ENCODE peak calls at places on chromosomes 6 and 20, in five cellular contexts. N is COR-L47; I is hippocampal formation; Z is activated CD8-positive, alpha-beta memory T cell treated with anti-CD3 and anti-CD28 coated beads for 4 hours; W is T-helper 17 cell. V is an unnamed sample.

GRCh38 chr6:141418076-141418475 is 714.6 kb upstream of the GJE1 start:
- DNase-seq in N (no peak), Z (no peak), W (no peak), I (no peak), V (no peak)

GRCh38 chr20:64205611-64206026 is 41.4 kb downstream of the MYT1 start:
- DNase-seq in N (no peak), W (no peak), Z (no peak), I (peak; percentile 28), V (no peak)

GRCh38 chr6:5197084-5197483 is 63.7 kb downstream of the LYRM4 start:
- DNase-seq in Z (no peak), W (no peak), N (no peak), I (no peak), V (no peak)

GRCh38 chr6:54856137-54856536 is 9.6 kb downstream of the FAM83B start:
- DNase-seq in W (no peak), Z (no peak), N (peak; percentile 71), I (no peak), V (no peak)

GRCh38 chr20:38635721-38636285 is 34.2 kb downstream of the ARHGAP40 start:
- DNase-seq in Z (no peak), I (no peak), N (no peak), W (no peak), V (no peak)

GRCh38 chr6:40098774-40099173 is 164.5 kb upstream of the MOCS1 start:
- DNase-seq in Z (no peak), W (no peak), I (no peak), N (no peak), V (no peak)

GRCh38 chr6:111750753-111751684 is 122.2 kb downstream of the FYN start:
- DNase-seq in W (no peak), Z (peak; percentile 39), I (no peak), N (no peak), V (no peak)

GRCh38 chr20:60001027-60001567 is 42.9 kb downstream of the CDH26 start:
- DNase-seq in N (no peak), I (no peak), Z (no peak), W (no peak), V (no peak)

GRCh38 chr20:62827323-62828050 is 10.6 kb downstream of the COL9A3 start:
- DNase-seq in I (no peak), N (no peak), W (no peak), Z (no peak), V (no peak)

GRCh38 chr6:117976030-117976651 is 69.1 kb downstream of the SLC35F1 start:
- DNase-seq in N (peak; percentile 10), W (no peak), Z (no peak), I (no peak), V (no peak)

GRCh38 chr6:4665489-4666417 is 110.5 kb upstream of the CDYL start:
- DNase-seq in W (no peak), Z (no peak), I (no peak), N (no peak), V (no peak)